ENCODE peak calls at places on chromosomes 5 and 9, in nine cellular contexts. E, Q, J, T, K, M, C, B and R are unnamed samples.

GRCh38 chr9:95821999-95822398 is 53.5 kb upstream of the ERCC6L2 start:
- DNase-seq in C (no peak), E (no peak), Q (no peak), T (no peak), K (no peak), B (no peak), J (no peak), M (no peak), R (no peak)

GRCh38 chr5:139633295-139634027 is 14.7 kb upstream of the CXXC5 start:
- DNase-seq in E (peak; percentile 31), B (peak; percentile 75), K (peak; percentile 59), J (peak; percentile 51), M (peak; percentile 71), Q (peak; percentile 43), C (no peak), T (no peak), R (peak; percentile 71)

GRCh38 chr5:78518365-78519197 is 130.0 kb downstream of the LHFPL2 start:
- DNase-seq in B (peak; percentile 79), E (no peak), C (peak; percentile 53), T (peak; percentile 96), J (no peak), K (peak; percentile 51), Q (no peak), M (no peak), R (peak; percentile 87)

GRCh38 chr5:148632978-148633377 is 21.3 kb downstream of the HTR4 start:
- DNase-seq in C (no peak), Q (no peak), J (no peak), E (no peak), B (no peak), M (no peak), T (no peak), K (no peak), R (peak; percentile 29)

GRCh38 chr5:89384391-89384790 is 501.4 kb upstream of the MEF2C start:
- DNase-seq in C (no peak), M (no peak), B (no peak), Q (no peak), J (no peak), E (no peak), T (no peak), K (no peak), R (no peak)

GRCh38 chr5:55633574-55634203 is 78.4 kb downstream of the SLC38A9 start:
- DNase-seq in T (peak; percentile 15), B (peak; percentile 56), J (no peak), Q (no peak), M (no peak), K (no peak), E (no peak), C (no peak), R (peak; percentile 31)

GRCh38 chr5:178839319-178839704 is 20.4 kb upstream of the ZNF354B start:
- DNase-seq in Q (no peak), M (peak; percentile 19), B (no peak), C (no peak), J (peak; percentile 11), T (peak; percentile 41), K (no peak), E (peak; percentile 1), R (peak; percentile 38)

GRCh38 chr9:122777935-122778671 is 10.6 kb upstream of the OR5C1 start:
- DNase-seq in T (peak; percentile 45), M (no peak), J (no peak), C (no peak), K (no peak), B (peak; percentile 73), Q (no peak), E (no peak), R (peak; percentile 32)

GRCh38 chr5:103466494-103466893 is 96.1 kb downstream of the NUDT12 start:
- DNase-seq in E (no peak), Q (no peak), K (peak; percentile 61), M (no peak), T (peak; percentile 43), B (peak; percentile 29), C (no peak), J (no peak), R (peak; percentile 77)

GRCh38 chr5:150321784-150322183 is 19.1 kb upstream of the ARSI start:
- DNase-seq in B (no peak), C (no peak), M (no peak), Q (no peak), K (no peak), T (no peak), E (no peak), J (no peak), R (peak; percentile 81)

GRCh38 chr5:58153255-58153654 is 306.6 kb downstream of the PLK2 start:
- DNase-seq in J (no peak), E (no peak), Q (no peak), T (peak; percentile 6), K (no peak), B (peak; percentile 4), C (no peak), M (no peak), R (peak; percentile 81)

GRCh38 chr9:134708672-134709038 is 67.1 kb downstream of the COL5A1 start:
- DNase-seq in J (no peak), B (no peak), K (no peak), Q (no peak), C (no peak), M (no peak), T (no peak), E (no peak), R (no peak)

GRCh38 chr5:171494452-171495121 is 75.1 kb downstream of the FGF18 start:
- DNase-seq in C (peak; percentile 35), E (no peak), M (no peak), Q (no peak), T (peak; percentile 36), J (no peak), B (peak; percentile 5), K (peak; percentile 88), R (peak; percentile 21)

GRCh38 chr5:138282918-138283742 is 8.7 kb upstream of the GFRA3 start:
- DNase-seq in J (no peak), T (peak; percentile 70), C (no peak), K (peak; percentile 46), M (peak; percentile 9), Q (no peak), B (no peak), E (peak; percentile 4), R (peak; percentile 68)

GRCh38 chr5:139788294-139788875 is 7.2 kb upstream of the PSD2 start:
- DNase-seq in B (no peak), M (peak; percentile 91), Q (no peak), E (no peak), T (no peak), K (no peak), C (no peak), J (no peak), R (no peak)

GRCh38 chr5:21397693-21398092 is 1409.7 kb upstream of the CDH18 start:
- DNase-seq in K (no peak), C (no peak), M (no peak), E (no peak), B (no peak), T (no peak), J (no peak), Q (no peak), R (no peak)

GRCh38 chr5:172414618-172415599 is 39.4 kb downstream of the SH3PXD2B start:
- DNase-seq in J (no peak), K (no peak), T (no peak), Q (no peak), B (no peak), C (no peak), E (no peak), M (no peak), R (no peak)

GRCh38 chr9:1071730-1072129 is 21.6 kb downstream of the DMRT2 start:
- DNase-seq in E (no peak), C (no peak), J (no peak), Q (no peak), T (no peak), K (no peak), M (no peak), B (no peak), R (peak; percentile 45)

GRCh38 chr9:27447036-27447700 is 76.9 kb upstream of the IFNK start:
- DNase-seq in Q (no peak), E (no peak), M (no peak), B (no peak), J (no peak), C (no peak), T (no peak), K (no peak), R (no peak)

GRCh38 chr9:112378441-112379176 is 1.3 kb upstream of the HSDL2 start:
- DNase-seq in B (peak; percentile 23), K (no peak), C (no peak), T (peak; percentile 27), E (no peak), M (no peak), J (no peak), Q (no peak), R (peak; percentile 73)

GRCh38 chr9:124258765-124259272 is 1.1 kb downstream of the NEK6 start:
- DNase-seq in T (no peak), M (no peak), B (no peak), K (no peak), E (no peak), C (no peak), J (no peak), Q (no peak), R (no peak)

GRCh38 chr5:41246376-41246775 is 33.0 kb upstream of the C6 start:
- DNase-seq in J (no peak), M (no peak), K (peak; percentile 61), B (peak; percentile 84), T (peak; percentile 15), C (no peak), Q (no peak), E (no peak), R (peak; percentile 86)

GRCh38 chr5:140265845-140266244 is 37.1 kb downstream of the PFDN1 start:
- DNase-seq in T (no peak), C (no peak), E (no peak), K (no peak), J (no peak), B (no peak), M (no peak), Q (no peak), R (no peak)

GRCh38 chr9:131727184-131727785 is 12.6 kb downstream of the RAPGEF1 start:
- DNase-seq in K (no peak), C (no peak), J (no peak), E (no peak), Q (no peak), B (peak; percentile 66), M (no peak), T (peak; percentile 45), R (peak; percentile 92)

GRCh38 chr5:142677212-142677611 is 8.7 kb downstream of the FGF1 start:
- DNase-seq in K (no peak), J (no peak), T (no peak), M (no peak), E (no peak), Q (no peak), C (no peak), B (no peak), R (peak; percentile 83)

GRCh38 chr9:133158695-133159094 is 5.0 kb downstream of the GBGT1 start:
- DNase-seq in B (no peak), E (no peak), T (no peak), K (no peak), C (no peak), M (no peak), Q (no peak), J (no peak), R (no peak)

GRCh38 chr9:84782228-84782866 is 112.8 kb downstream of the NTRK2 start:
- DNase-seq in C (no peak), Q (no peak), B (no peak), E (no peak), J (no peak), K (no peak), M (no peak), T (peak; percentile 60), R (peak; percentile 35)

GRCh38 chr5:162174358-162174757 is 106.8 kb downstream of the GABRG2 start:
- DNase-seq in T (no peak), C (no peak), K (no peak), M (no peak), B (no peak), Q (no peak), E (no peak), J (no peak), R (no peak)

GRCh38 chr5:22431406-22431805 is 421.7 kb downstream of the CDH12 start:
- DNase-seq in J (no peak), Q (no peak), E (no peak), T (no peak), K (no peak), C (no peak), M (no peak), B (no peak), R (no peak)

GRCh38 chr9:91037511-91038482 is 236.2 kb downstream of the SYK start:
- DNase-seq in K (peak; percentile 68), T (peak; percentile 77), B (peak; percentile 81), J (no peak), M (no peak), Q (no peak), E (no peak), C (no peak), R (peak; percentile 41)

GRCh38 chr5:53438486-53439472 is 41.6 kb upstream of the FST start:
- DNase-seq in K (no peak), J (no peak), M (no peak), E (no peak), T (peak; percentile 49), Q (no peak), B (no peak), C (no peak), R (peak; percentile 61)